ENCODE peak calls at places on chromosomes 13 and 19, in nine cellular contexts. One of them, this sample, is unnamed.
A peak's percentile ranks its signal among the peaks of the same experiment; 100 is the strongest.

GRCh38 chr13:28548872-28549271 is 53.9 kb upstream of the FLT1 start:
- DNase-seq in DND-41: no peak
- DNase-seq in right lobe of liver: no peak
- DNase-seq in heart left ventricle: no peak
- DNase-seq in breast epithelium: no peak
- DNase-seq in stomach: no peak
- DNase-seq in left lung: no peak
- DNase-seq in ovary: no peak
- DNase-seq in keratinocyte: no peak
- DNase-seq in this sample: no peak

GRCh38 chr13:79485014-79485441 is 4.1 kb downstream of the NDFIP2 start:
- DNase-seq in left lung: no peak
- DNase-seq in breast epithelium: no peak
- DNase-seq in heart left ventricle: no peak
- DNase-seq in keratinocyte: peak; percentile 69
- DNase-seq in ovary: no peak
- DNase-seq in right lobe of liver: peak; percentile 23
- DNase-seq in stomach: peak; percentile 59
- DNase-seq in DND-41: peak; percentile 44
- DNase-seq in this sample: no peak

GRCh38 chr19:4305253-4305612 is 835 bp downstream of the FSD1 start:
- DNase-seq in DND-41: no peak
- DNase-seq in stomach: no peak
- DNase-seq in keratinocyte: no peak
- DNase-seq in heart left ventricle: no peak
- DNase-seq in left lung: no peak
- DNase-seq in breast epithelium: no peak
- DNase-seq in ovary: no peak
- DNase-seq in right lobe of liver: no peak
- DNase-seq in this sample: no peak

GRCh38 chr19:52248256-52248655 is 21.1 kb upstream of the ZNF766 start:
- DNase-seq in right lobe of liver: peak; percentile 43
- DNase-seq in stomach: peak; percentile 61
- DNase-seq in keratinocyte: no peak
- DNase-seq in heart left ventricle: peak; percentile 64
- DNase-seq in left lung: no peak
- DNase-seq in breast epithelium: no peak
- DNase-seq in DND-41: peak; percentile 72
- DNase-seq in ovary: peak; percentile 32
- DNase-seq in this sample: peak; percentile 70

GRCh38 chr19:41426952-41427646 is at the start of gene B3GNT8:
- DNase-seq in heart left ventricle: peak; percentile 93
- DNase-seq in ovary: peak; percentile 83
- DNase-seq in DND-41: peak; percentile 51
- DNase-seq in right lobe of liver: peak; percentile 77
- DNase-seq in breast epithelium: peak; percentile 82
- DNase-seq in keratinocyte: peak; percentile 48
- DNase-seq in stomach: peak; percentile 86
- DNase-seq in left lung: peak; percentile 99
- DNase-seq in this sample: peak; percentile 64

GRCh38 chr13:99606322-99607089 is 105.2 kb downstream of the TM9SF2 start:
- DNase-seq in stomach: peak; percentile 92
- DNase-seq in right lobe of liver: peak; percentile 97
- DNase-seq in left lung: peak; percentile 99
- DNase-seq in breast epithelium: peak; percentile 71
- DNase-seq in heart left ventricle: peak; percentile 97
- DNase-seq in DND-41: peak; percentile 86
- DNase-seq in keratinocyte: peak; percentile 19
- DNase-seq in ovary: peak; percentile 84
- DNase-seq in this sample: peak; percentile 95

GRCh38 chr13:66992183-66992582 is 238.0 kb downstream of the PCDH9 start:
- DNase-seq in stomach: no peak
- DNase-seq in left lung: no peak
- DNase-seq in breast epithelium: no peak
- DNase-seq in DND-41: no peak
- DNase-seq in keratinocyte: no peak
- DNase-seq in ovary: no peak
- DNase-seq in heart left ventricle: no peak
- DNase-seq in right lobe of liver: no peak
- DNase-seq in this sample: no peak

GRCh38 chr19:30799854-30800755 is 427.9 kb downstream of the ZNF536 start:
- DNase-seq in breast epithelium: no peak
- DNase-seq in left lung: no peak
- DNase-seq in right lobe of liver: peak; percentile 64
- DNase-seq in stomach: peak; percentile 28
- DNase-seq in keratinocyte: no peak
- DNase-seq in ovary: peak; percentile 11
- DNase-seq in heart left ventricle: peak; percentile 79
- DNase-seq in DND-41: peak; percentile 6
- DNase-seq in this sample: no peak

GRCh38 chr13:84377071-84377470 is 494.8 kb upstream of the SLITRK1 start:
- DNase-seq in breast epithelium: no peak
- DNase-seq in stomach: no peak
- DNase-seq in ovary: no peak
- DNase-seq in right lobe of liver: no peak
- DNase-seq in DND-41: no peak
- DNase-seq in heart left ventricle: no peak
- DNase-seq in keratinocyte: no peak
- DNase-seq in left lung: no peak
- DNase-seq in this sample: no peak

GRCh38 chr13:101025519-101025918 is 350.9 kb upstream of the TMTC4 start:
- DNase-seq in left lung: no peak
- DNase-seq in ovary: no peak
- DNase-seq in DND-41: no peak
- DNase-seq in keratinocyte: no peak
- DNase-seq in stomach: no peak
- DNase-seq in heart left ventricle: no peak
- DNase-seq in breast epithelium: no peak
- DNase-seq in right lobe of liver: no peak
- DNase-seq in this sample: no peak

GRCh38 chr19:39160523-39160861 is 34.9 kb downstream of the PAK4 start:
- DNase-seq in right lobe of liver: no peak
- DNase-seq in left lung: peak; percentile 66
- DNase-seq in ovary: peak; percentile 65
- DNase-seq in heart left ventricle: no peak
- DNase-seq in keratinocyte: no peak
- DNase-seq in breast epithelium: peak; percentile 84
- DNase-seq in DND-41: no peak
- DNase-seq in stomach: peak; percentile 69
- DNase-seq in this sample: no peak

GRCh38 chr19:39158646-39159260 is 33.2 kb downstream of the PAK4 start:
- DNase-seq in left lung: peak; percentile 49
- DNase-seq in DND-41: no peak
- DNase-seq in stomach: no peak
- DNase-seq in keratinocyte: no peak
- DNase-seq in ovary: no peak
- DNase-seq in breast epithelium: no peak
- DNase-seq in heart left ventricle: no peak
- DNase-seq in right lobe of liver: no peak
- DNase-seq in this sample: no peak

GRCh38 chr19:39162441-39163043 is 34.2 kb upstream of the NCCRP1 start:
- DNase-seq in heart left ventricle: no peak
- DNase-seq in ovary: no peak
- DNase-seq in DND-41: no peak
- DNase-seq in breast epithelium: no peak
- DNase-seq in left lung: peak; percentile 54
- DNase-seq in stomach: no peak
- DNase-seq in keratinocyte: no peak
- DNase-seq in right lobe of liver: no peak
- DNase-seq in this sample: no peak

GRCh38 chr19:39163621-39164020 is 33.1 kb upstream of the NCCRP1 start:
- DNase-seq in heart left ventricle: no peak
- DNase-seq in keratinocyte: no peak
- DNase-seq in breast epithelium: no peak
- DNase-seq in ovary: no peak
- DNase-seq in stomach: no peak
- DNase-seq in DND-41: no peak
- DNase-seq in left lung: peak; percentile 26
- DNase-seq in right lobe of liver: no peak
- DNase-seq in this sample: no peak

DNA sequence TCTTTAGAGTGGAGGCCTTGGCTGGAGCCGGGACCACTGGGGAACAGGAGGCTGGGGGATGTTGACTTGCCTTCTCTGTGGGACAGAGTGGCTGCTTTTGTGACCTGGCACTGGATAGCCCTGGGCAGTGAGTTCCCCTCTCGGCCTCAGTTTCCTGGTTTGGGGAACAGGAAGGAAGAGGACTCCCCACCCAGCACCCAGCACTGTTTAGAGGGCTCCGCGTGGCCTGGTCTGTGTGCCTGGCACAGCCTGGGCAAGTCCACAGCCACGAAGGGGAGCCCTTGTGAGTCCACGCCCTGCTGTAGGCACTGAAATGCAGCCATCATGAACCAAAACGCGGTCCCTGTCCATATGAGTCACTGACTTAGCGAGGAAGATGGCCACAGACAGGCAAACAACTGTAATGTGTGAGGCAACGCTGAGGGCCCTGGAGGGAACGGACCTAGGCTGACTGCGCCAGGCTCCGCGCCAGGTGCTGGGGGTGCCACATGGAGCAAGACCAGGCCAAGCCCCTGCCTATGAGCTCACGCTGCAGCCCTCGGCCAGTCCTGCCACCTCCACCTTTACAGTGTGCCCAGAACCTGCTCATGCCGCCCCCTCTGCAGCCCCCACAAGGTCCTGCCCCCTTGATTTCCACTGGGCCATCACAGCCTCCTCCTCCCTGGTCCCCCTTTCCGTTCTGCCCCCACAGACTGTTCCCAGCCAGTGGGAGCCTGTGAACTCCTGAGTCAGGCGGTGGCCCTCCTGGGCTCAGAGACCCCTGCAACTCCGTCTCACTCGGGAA is 35.5 kb downstream of the PAK4 start:
- DNase-seq in ovary: no peak
- DNase-seq in right lobe of liver: no peak
- DNase-seq in keratinocyte: no peak
- DNase-seq in heart left ventricle: no peak
- DNase-seq in stomach: no peak
- DNase-seq in left lung: peak; percentile 57
- DNase-seq in breast epithelium: peak; percentile 76
- DNase-seq in DND-41: no peak
- DNase-seq in this sample: no peak
- H3K4me3 ChIP-seq in ovary: no peak overlapping the region
- H3K4me3 ChIP-seq in right lobe of liver: no peak overlapping the region
- H3K4me3 ChIP-seq in keratinocyte: no peak overlapping the region
- H3K4me3 ChIP-seq in heart left ventricle: no peak overlapping the region
- H3K4me3 ChIP-seq in stomach: no peak overlapping the region
- H3K4me3 ChIP-seq in left lung: no peak overlapping the region
- H3K4me3 ChIP-seq in breast epithelium: no peak overlapping the region
- H3K4me3 ChIP-seq in DND-41: no peak overlapping the region
- H3K4me3 ChIP-seq in this sample: no peak overlapping the region

DNA sequence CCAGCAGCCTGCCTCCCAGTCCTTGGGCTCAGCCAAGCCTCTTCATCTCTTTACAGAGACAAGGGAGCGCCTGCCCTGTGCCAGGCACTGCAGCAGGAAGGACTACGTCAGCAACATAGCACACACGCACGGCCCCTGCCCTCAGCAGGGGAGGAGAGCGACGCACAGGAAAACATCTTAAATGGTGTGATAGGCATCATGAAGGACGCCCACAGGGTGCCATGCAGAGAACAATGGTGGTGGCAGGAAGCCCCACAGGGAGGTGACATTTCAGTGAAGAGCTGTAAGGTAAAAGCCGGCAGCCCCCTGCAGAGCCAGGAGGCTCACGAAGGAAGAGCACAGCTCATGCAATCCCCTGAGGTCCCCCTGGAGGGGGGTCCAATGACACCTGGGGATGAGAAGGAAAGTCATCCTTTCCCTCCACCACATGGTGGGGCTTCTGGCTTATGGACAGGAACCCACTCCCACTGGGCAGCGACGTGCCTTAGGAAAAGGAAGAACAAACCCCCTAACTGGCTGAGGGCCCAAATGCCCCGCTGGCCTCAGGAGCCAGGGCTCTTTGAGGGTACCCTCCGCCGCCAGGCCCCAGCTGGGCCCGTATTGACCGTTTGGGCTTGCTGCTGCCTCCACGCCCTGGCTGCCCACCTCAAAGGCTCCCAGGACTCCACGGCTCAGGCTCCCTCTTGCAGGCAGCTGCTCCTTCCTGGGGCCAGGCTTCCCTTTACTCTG is 37.3 kb upstream of the C13orf42 start:
- DNase-seq in DND-41: no peak
- DNase-seq in stomach: no peak
- DNase-seq in breast epithelium: no peak
- DNase-seq in left lung: no peak
- DNase-seq in ovary: no peak
- DNase-seq in keratinocyte: no peak
- DNase-seq in heart left ventricle: no peak
- DNase-seq in right lobe of liver: no peak
- DNase-seq in this sample: no peak
- H3K27ac ChIP-seq in DND-41: no peak overlapping the region
- H3K27ac ChIP-seq in stomach: no peak overlapping the region
- H3K27ac ChIP-seq in breast epithelium: peak overlapping the region; percentile 48
- H3K27ac ChIP-seq in left lung: no peak overlapping the region
- H3K27ac ChIP-seq in ovary: no peak overlapping the region
- H3K27ac ChIP-seq in keratinocyte: no peak overlapping the region
- H3K27ac ChIP-seq in heart left ventricle: no peak overlapping the region
- H3K27ac ChIP-seq in right lobe of liver: no peak overlapping the region
- H3K27ac ChIP-seq in this sample: no peak overlapping the region

GRCh38 chr13:30319130-30319529 is 11.8 kb upstream of the KATNAL1 start:
- DNase-seq in keratinocyte: no peak
- DNase-seq in ovary: no peak
- DNase-seq in stomach: no peak
- DNase-seq in breast epithelium: no peak
- DNase-seq in right lobe of liver: no peak
- DNase-seq in left lung: no peak
- DNase-seq in heart left ventricle: no peak
- DNase-seq in DND-41: no peak
- DNase-seq in this sample: no peak
- H3K4me1 ChIP-seq in keratinocyte: no peaks in the 10 kb centered on the region
- H3K4me1 ChIP-seq in ovary: no peaks in the 10 kb centered on the region
- H3K4me1 ChIP-seq in stomach: no peaks in the 10 kb centered on the region
- H3K4me1 ChIP-seq in breast epithelium: peaks cover 4% of the 10 kb centered on the region
- H3K4me1 ChIP-seq in right lobe of liver: peaks cover 5% of the 10 kb centered on the region
- H3K4me1 ChIP-seq in left lung: peaks cover 2% of the 10 kb centered on the region
- H3K4me1 ChIP-seq in heart left ventricle: peaks cover 12% of the 10 kb centered on the region
- H3K4me1 ChIP-seq in DND-41: no peaks in the 10 kb centered on the region
- H3K4me1 ChIP-seq in this sample: peaks cover 5% of the 10 kb centered on the region

DNA sequence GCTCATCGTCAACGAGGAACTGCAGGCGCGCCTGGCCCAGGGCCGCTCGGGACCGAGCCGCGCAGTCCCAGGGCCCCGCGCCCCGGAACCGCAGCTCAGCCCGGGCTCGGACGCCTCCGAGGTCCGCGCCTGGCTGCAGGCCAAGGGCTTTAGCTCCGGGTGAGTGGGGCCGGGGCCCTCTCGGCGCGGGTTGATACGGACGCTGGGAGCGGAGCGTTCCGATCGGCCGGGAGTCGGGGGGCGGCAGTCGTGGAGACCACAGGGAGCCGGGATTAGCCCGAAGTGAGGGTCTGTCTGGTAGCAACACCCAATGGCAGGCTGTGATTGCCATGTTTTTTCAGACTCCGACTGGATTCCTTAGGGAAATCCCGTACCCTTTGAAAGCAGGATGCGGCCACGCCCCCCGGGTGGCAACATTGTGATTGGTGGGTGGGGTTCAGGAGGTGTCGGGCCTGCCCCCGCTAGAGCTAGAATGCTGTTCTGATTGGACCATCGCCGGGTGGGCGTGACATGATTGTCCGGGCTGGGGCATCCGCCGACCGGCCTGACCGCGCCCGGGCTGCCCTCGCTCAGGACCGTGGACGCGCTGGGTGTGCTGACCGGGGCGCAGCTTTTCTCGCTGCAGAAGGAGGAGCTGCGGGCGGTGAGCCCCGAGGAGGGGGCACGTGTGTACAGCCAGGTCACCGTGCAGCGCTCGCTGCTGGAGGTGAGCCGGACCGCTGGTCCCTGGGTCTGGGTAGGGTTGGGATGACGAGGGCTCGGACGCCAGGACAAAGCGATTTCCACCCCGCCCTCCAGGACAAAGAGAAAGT is 11.3 kb downstream of the EPS8L1 start:
- DNase-seq in keratinocyte: no peak
- DNase-seq in right lobe of liver: peak; percentile 92
- DNase-seq in heart left ventricle: peak; percentile 96
- DNase-seq in DND-41: no peak
- DNase-seq in breast epithelium: peak; percentile 83
- DNase-seq in stomach: peak; percentile 82
- DNase-seq in ovary: peak; percentile 92
- DNase-seq in left lung: peak; percentile 94
- DNase-seq in this sample: peak; percentile 38
- H3K4me3 ChIP-seq in keratinocyte: peak overlapping the region; percentile 46
- H3K4me3 ChIP-seq in right lobe of liver: peak overlapping the region; percentile 33
- H3K4me3 ChIP-seq in heart left ventricle: peak overlapping the region; percentile 67
- H3K4me3 ChIP-seq in DND-41: no peak overlapping the region
- H3K4me3 ChIP-seq in breast epithelium: peak overlapping the region; percentile 45
- H3K4me3 ChIP-seq in stomach: peak overlapping the region; percentile 51
- H3K4me3 ChIP-seq in ovary: peak overlapping the region; percentile 29
- H3K4me3 ChIP-seq in left lung: peak overlapping the region; percentile 29
- H3K4me3 ChIP-seq in this sample: peak overlapping the region; percentile 34